ENCODE peak calls at places on chromosomes 4 and X, in ten cellular contexts. H is transverse colon, O is Panc1, J is SK-N-SH, C is suprapubic skin, G is esophagus muscularis mucosa, I is sigmoid colon, P is prostate gland, Z is breast epithelium, Y is HepG2. Q is an unnamed sample. For H3K4me1, the result is how much of the 10 kb centered on the place peaks cover.

GRCh38 chr4:111641813-111642579 is 503.3 kb upstream of the FAM241A start:
- DNase-seq in J (peak), Y (peak), P (peak), G (no peak), H (peak), O (peak), Z (peak), I (peak), C (peak), Q (peak)

GRCh38 chr4:19324175-19324574 is 927.5 kb upstream of the SLIT2 start:
- DNase-seq in Z (no peak), J (no peak), H (no peak), I (no peak), O (no peak), P (no peak), Y (no peak), C (no peak), G (no peak), Q (no peak)

GRCh38 chrX:40539214-40540142 is 41.3 kb upstream of the ATP6AP2 start:
- DNase-seq in J (no peak), H (peak), I (peak), P (peak), G (no peak), O (no peak), Y (no peak), Z (peak), C (peak), Q (no peak)

GRCh38 chr4:137881641-137882040 is 349.3 kb upstream of the PCDH18 start:
- DNase-seq in H (no peak), G (no peak), Y (no peak), J (no peak), P (peak), C (no peak), O (no peak), Z (no peak), I (no peak), Q (no peak)

GRCh38 chr4:2261853-2262144 is at the start of gene MXD4:
- DNase-seq in I (no peak), Z (no peak), G (no peak), C (no peak), O (no peak), J (no peak), P (no peak), H (no peak), Y (no peak), Q (no peak)

GRCh38 chr4:157702821-157703220 is 470.0 kb downstream of the GASK1B start:
- DNase-seq in H (no peak), O (no peak), P (no peak), I (no peak), G (no peak), Y (no peak), Z (no peak), C (no peak), J (no peak), Q (no peak)

GRCh38 chr4:6641971-6642320 is 1.5 kb downstream of the MRFAP1 start:
- DNase-seq in P (no peak), O (no peak), J (no peak), H (no peak), G (no peak), I (no peak), Y (no peak), C (no peak), Z (no peak), Q (no peak)

GRCh38 chr4:145827885-145828284 is 110.7 kb downstream of the ZNF827 start:
- DNase-seq in J (no peak), C (no peak), Y (no peak), H (no peak), G (no peak), Z (no peak), I (no peak), O (no peak), P (no peak), Q (no peak)

GRCh38 chrX:70553516-70553915 is 108.9 kb downstream of the DLG3 start:
- DNase-seq in J (no peak), G (no peak), I (no peak), H (no peak), P (no peak), Y (peak), O (no peak), C (no peak), Z (no peak), Q (no peak)

GRCh38 chr4:48841045-48841827 is 10.3 kb downstream of the OCIAD1 start:
- DNase-seq in H (no peak), P (no peak), G (no peak), I (no peak), J (no peak), Z (no peak), C (no peak), Y (no peak), O (no peak), Q (no peak)

GRCh38 chr4:73721901-73722300 is 18.5 kb upstream of the CXCL8 start:
- DNase-seq in O (no peak), H (no peak), Y (no peak), J (no peak), C (no peak), P (no peak), I (no peak), Z (no peak), G (no peak), Q (no peak)

GRCh38 chr4:48235050-48235449 is 34.6 kb downstream of the TEC start:
- DNase-seq in J (no peak), Y (no peak), G (no peak), H (no peak), P (no peak), I (no peak), O (no peak), Z (no peak), C (no peak), Q (no peak)

GRCh38 chr4:42280327-42281095 is 116.8 kb upstream of the SHISA3 start:
- DNase-seq in Z (no peak), C (no peak), Y (no peak), J (peak), P (no peak), O (no peak), I (no peak), G (no peak), H (no peak), Q (no peak)

GRCh38 chrX:1385251-1385794 is 6.6 kb downstream of the SLC25A6 start:
- DNase-seq in Z (no peak), Y (no peak), I (peak), H (no peak), O (no peak), J (peak), C (peak), P (no peak), G (no peak), Q (no peak)
- TF ChIP-seq POLR2AphosphoS5 in Z (no peak), Y (peak), I (no peak), H (no peak), O (no peak), J (peak), C (no peak), P (no peak), G (no peak), Q (no peak)

DNA sequence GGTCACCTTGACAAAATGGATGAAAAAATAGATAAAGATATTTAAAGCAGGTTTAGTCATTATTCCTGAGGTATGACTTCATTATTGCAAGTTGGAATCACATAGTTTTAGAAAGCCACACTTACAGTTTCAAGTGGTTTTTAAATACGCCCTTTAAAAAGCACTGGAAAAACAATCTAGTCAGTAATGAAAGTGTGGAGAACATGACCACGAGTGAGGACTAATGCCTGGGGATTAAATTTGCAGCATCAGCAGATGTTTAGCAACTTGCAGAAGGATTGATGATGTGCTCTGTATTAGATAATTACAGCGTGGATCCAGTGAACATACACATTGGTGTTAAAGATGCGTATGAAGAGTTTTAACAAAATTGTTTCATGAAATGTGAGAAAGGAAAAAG is 5.9 kb downstream of the SPARCL1 start:
- DNase-seq in I (no peak), Z (no peak), Y (no peak), P (no peak), H (no peak), O (no peak), J (no peak), G (no peak), C (no peak), Q (no peak)
- H3K4me1 ChIP-seq in I (half or more), Z (under half), Y (under half), P (under half), H (under half), O (under half), J (under half), G (half or more), C (half or more), Q (under half)

DNA sequence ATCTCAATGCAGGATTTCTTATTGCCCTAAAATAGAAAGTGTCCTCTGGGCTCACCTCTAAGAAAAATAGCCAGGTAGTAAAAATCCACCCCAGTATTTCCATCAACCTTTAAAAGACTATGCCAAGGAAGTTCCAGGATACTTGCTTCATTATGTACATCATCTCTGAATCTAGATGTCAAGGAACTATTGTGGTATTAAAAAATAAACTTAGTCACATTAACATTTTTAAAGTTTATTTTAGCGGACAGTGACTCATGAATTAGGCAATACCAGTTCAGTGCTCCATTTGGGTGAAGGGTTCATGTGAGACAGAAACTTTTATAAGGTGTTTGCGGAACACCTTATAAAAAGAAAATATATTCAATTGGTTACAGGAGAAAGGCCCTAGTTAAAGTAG is 209.2 kb downstream of the ADAM29 start:
- DNase-seq in O (no peak), I (no peak), P (no peak), J (no peak), G (no peak), Z (no peak), Y (no peak), H (no peak), C (no peak), Q (no peak)
- TF ChIP-seq POLR2AphosphoS5 in O (no peak), I (no peak), P (no peak), J (no peak), G (no peak), Z (no peak), Y (no peak), H (no peak), C (no peak), Q (no peak)

GRCh38 chr4:124736526-124736925 is 24.0 kb upstream of the ANKRD50 start:
- DNase-seq in Z (no peak), Y (no peak), J (no peak), O (no peak), P (no peak), H (no peak), I (no peak), G (no peak), C (no peak), Q (no peak)

GRCh38 chr4:124738994-124739393 is 26.5 kb upstream of the ANKRD50 start:
- DNase-seq in G (no peak), P (no peak), Y (no peak), O (no peak), J (no peak), C (no peak), H (no peak), I (no peak), Z (no peak), Q (no peak)

GRCh38 chr4:124737619-124738018 is 25.1 kb upstream of the ANKRD50 start:
- DNase-seq in C (no peak), H (no peak), Y (no peak), Z (no peak), O (no peak), I (no peak), G (no peak), P (no peak), J (no peak), Q (no peak)
- H3K4me1 ChIP-seq in C (under half), H (under half), Y (under half), Z (under half), O (under half), I (under half), G (under half), P (under half), J (under half), Q (under half)

GRCh38 chrX:9747644-9748043 is 18.0 kb downstream of the GPR143 start:
- DNase-seq in I (no peak), J (no peak), O (no peak), G (no peak), C (no peak), Z (no peak), Y (no peak), P (no peak), H (no peak), Q (no peak)

GRCh38 chrX:9745417-9746115 is 20.1 kb downstream of the GPR143 start:
- DNase-seq in J (no peak), H (no peak), I (no peak), G (no peak), O (no peak), Y (no peak), P (no peak), C (no peak), Z (no peak), Q (no peak)

GRCh38 chrX:9749141-9749540 is 16.5 kb downstream of the GPR143 start:
- DNase-seq in H (no peak), I (no peak), C (no peak), O (no peak), Y (no peak), J (no peak), P (no peak), Z (no peak), G (no peak), Q (no peak)

GRCh38 chrX:9746148-9746880 is 19.3 kb downstream of the GPR143 start:
- DNase-seq in H (no peak), G (no peak), C (no peak), Z (no peak), Y (no peak), I (no peak), J (no peak), P (no peak), O (no peak), Q (no peak)
- TF ChIP-seq POLR2AphosphoS5 in H (no peak), G (no peak), C (no peak), Z (no peak), Y (no peak), I (no peak), J (no peak), P (no peak), O (no peak), Q (no peak)

DNA sequence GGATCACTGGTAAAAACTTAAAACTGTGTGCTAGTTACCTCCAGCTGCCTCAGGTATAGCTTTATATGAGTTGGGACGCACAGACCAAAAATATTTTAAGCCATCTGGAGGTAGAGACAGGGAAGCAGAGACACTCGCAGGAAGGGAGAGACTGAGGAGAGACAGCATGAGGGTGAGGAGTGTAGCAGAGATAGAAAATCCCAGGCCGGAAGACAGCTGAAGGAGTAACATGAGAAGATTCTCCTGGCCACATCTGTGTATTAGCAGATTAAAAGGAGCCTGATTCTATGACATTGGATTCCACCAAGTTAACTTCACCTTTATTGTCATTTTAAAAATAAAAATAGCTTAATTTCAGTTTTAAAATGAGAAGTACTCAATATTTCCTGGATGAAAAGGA is 84.3 kb downstream of the PDLIM5 start:
- DNase-seq in P (no peak), H (no peak), Y (no peak), G (no peak), C (no peak), I (no peak), Z (no peak), O (no peak), J (no peak), Q (no peak)
- H3K4me1 ChIP-seq in P (under half), H (under half), Y (under half), G (half or more), C (half or more), I (half or more), Z (under half), O (under half), J (under half), Q (under half)

GRCh38 chrX:153968255-153968654 is 3.4 kb downstream of the HCFC1 start:
- DNase-seq in C (peak), P (no peak), I (no peak), Z (no peak), G (no peak), J (no peak), H (no peak), O (no peak), Y (no peak), Q (no peak)

GRCh38 chrX:153966283-153966688 is 5.3 kb downstream of the HCFC1 start:
- DNase-seq in J (no peak), P (no peak), C (no peak), Y (no peak), O (no peak), G (no peak), I (peak), Z (no peak), H (no peak), Q (peak)

GRCh38 chrX:153968754-153969124 is 2.9 kb downstream of the HCFC1 start:
- DNase-seq in G (no peak), P (no peak), Y (no peak), Z (no peak), H (peak), C (peak), O (no peak), I (peak), J (no peak), Q (no peak)

GRCh38 chrX:153967536-153968214 is 3.9 kb downstream of the HCFC1 start:
- DNase-seq in O (no peak), Z (no peak), C (peak), H (no peak), P (no peak), G (no peak), J (no peak), Y (no peak), I (no peak), Q (no peak)

GRCh38 chrX:153966841-153967535 is 4.6 kb downstream of the HCFC1 start:
- DNase-seq in G (no peak), Z (no peak), J (no peak), P (no peak), I (peak), C (peak), Y (no peak), H (no peak), O (no peak), Q (no peak)
- TF ChIP-seq POLR2AphosphoS5 in G (no peak), Z (no peak), J (no peak), P (no peak), I (no peak), C (no peak), Y (no peak), H (no peak), O (no peak), Q (no peak)

GRCh38 chrX:118530537-118530936 is 34.9 kb downstream of the DOCK11 start:
- DNase-seq in I (no peak), P (no peak), O (no peak), G (no peak), C (no peak), H (no peak), J (no peak), Z (no peak), Y (no peak), Q (no peak)
- H3K4me1 ChIP-seq in I (under half), P (under half), O (under half), G (under half), C (under half), H (under half), J (under half), Z (under half), Y (under half), Q (under half)